ENCODE peak calls at places on chromosomes 5 and 9, in four cellular contexts. E is PC-3, N is ovary, P is neural progenitor cell. L is an unnamed sample.
A peak's percentile ranks its signal among the peaks of the same experiment; 100 is the strongest.

GRCh38 chr5:54832066-54832465 is 153.3 kb downstream of the ESM1 start:
- DNase-seq in E (no peak), N (no peak), P (no peak), L (no peak)

GRCh38 chr5:132473019-132473531 is 17.5 kb downstream of the IRF1 start:
- DNase-seq in E (no peak), N (no peak), P (no peak), L (no peak)

GRCh38 chr5:172361566-172362238 is 78.1 kb upstream of the UBTD2 start:
- DNase-seq in E (peak; percentile 98), N (no peak), P (no peak), L (no peak)

GRCh38 chr9:818958-819357 is 22.5 kb upstream of the DMRT1 start:
- DNase-seq in E (no peak), N (no peak), P (no peak), L (no peak)

GRCh38 chr5:1033606-1034420 is 25.2 kb downstream of the NKD2 start:
- DNase-seq in E (no peak), N (no peak), P (no peak), L (no peak)

GRCh38 chr5:88748670-88749069 is 134.3 kb downstream of the MEF2C start:
- DNase-seq in E (no peak), N (no peak), P (no peak), L (no peak)

GRCh38 chr5:102865171-102865509 is 110.0 kb downstream of the PAM start:
- DNase-seq in E (no peak), N (no peak), P (peak; percentile 70), L (no peak)

GRCh38 chr5:57117601-57118000 is 56.3 kb upstream of the GPBP1 start:
- DNase-seq in E (peak; percentile 7), N (no peak), P (no peak), L (no peak)

GRCh38 chr9:118751077-118751847 is 618.0 kb downstream of the BRINP1 start:
- DNase-seq in E (no peak), N (no peak), P (no peak), L (no peak)

GRCh38 chr5:36573441-36573840 is 33.0 kb upstream of the SLC1A3 start:
- DNase-seq in E (peak; percentile 70), N (no peak), P (no peak), L (no peak)

GRCh38 chr5:10145922-10146321 is 103.8 kb downstream of the ATPSCKMT start:
- DNase-seq in E (peak; percentile 87), N (no peak), P (no peak), L (no peak)

GRCh38 chr5:100803391-100803790 is 99.7 kb downstream of the ST8SIA4 start:
- DNase-seq in E (no peak), N (no peak), P (no peak), L (no peak)

GRCh38 chr5:129125819-129126218 is 31.3 kb downstream of the ISOC1 start:
- DNase-seq in E (no peak), N (no peak), P (peak; percentile 19), L (no peak)

GRCh38 chr9:33198163-33198562 is 31.0 kb upstream of the B4GALT1 start:
- DNase-seq in E (no peak), N (peak; percentile 38), P (no peak), L (no peak)

GRCh38 chr5:133709074-133709676 is 96.8 kb upstream of the FSTL4 start:
- DNase-seq in E (no peak), N (no peak), P (no peak), L (no peak)

GRCh38 chr5:158531899-158532298 is 567.8 kb downstream of the EBF1 start:
- DNase-seq in E (no peak), N (no peak), P (no peak), L (no peak)

GRCh38 chr9:93669116-93669957 is 93.0 kb downstream of the PHF2 start:
- DNase-seq in E (no peak), N (peak; percentile 5), P (no peak), L (no peak)

GRCh38 chr9:117718085-117718484 is 13.9 kb downstream of the TLR4 start:
- DNase-seq in E (no peak), N (no peak), P (no peak), L (no peak)

GRCh38 chr9:133777111-133777791 is 39.1 kb upstream of the SARDH start:
- DNase-seq in E (no peak), N (no peak), P (no peak), L (no peak)

GRCh38 chr9:82038897-82039296 is 50.3 kb downstream of the SPATA31D1 start:
- DNase-seq in E (no peak), N (no peak), P (no peak), L (no peak)

DNA sequence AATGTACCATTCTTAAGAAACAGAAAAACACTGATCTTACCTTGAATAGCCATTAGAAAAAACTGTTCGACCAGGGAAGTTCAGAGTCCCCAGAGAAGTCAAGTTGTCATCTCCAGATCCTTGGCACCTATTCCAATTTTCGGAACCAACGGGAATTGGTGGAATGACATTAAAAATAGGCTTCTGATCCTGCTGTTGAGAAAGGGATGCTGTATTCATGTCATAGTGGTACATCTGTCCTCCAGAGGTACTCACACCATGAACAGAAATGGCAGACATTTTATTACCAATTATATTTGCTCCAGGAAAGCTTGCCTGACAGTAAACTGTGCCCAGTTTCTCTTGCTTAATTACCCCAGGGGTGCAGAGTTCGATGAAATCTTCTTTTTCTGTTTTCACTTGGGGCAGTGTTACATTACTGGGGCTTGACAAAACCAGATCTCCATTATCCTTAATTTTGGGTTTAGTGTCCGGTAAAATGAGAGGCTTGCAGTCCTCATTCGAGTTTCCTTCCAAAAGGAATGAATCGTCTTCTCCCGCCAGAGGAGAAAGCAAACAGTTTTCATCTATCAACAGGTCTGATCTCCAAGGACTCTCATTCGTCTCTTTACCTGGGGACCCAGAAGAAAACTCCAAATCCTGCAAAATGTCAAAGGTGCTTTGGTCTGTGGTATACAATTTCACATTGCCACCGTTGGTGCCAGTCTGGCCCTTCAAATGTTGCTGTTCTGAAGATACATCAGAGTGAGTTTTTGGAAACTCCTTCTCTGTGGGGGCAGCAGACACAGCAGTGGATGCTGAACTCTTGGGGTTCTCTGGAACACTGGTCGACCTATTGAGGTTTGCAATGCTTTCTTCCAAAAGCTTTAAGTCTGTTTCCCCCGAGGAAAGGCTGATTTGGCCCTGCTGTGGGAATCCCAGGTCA is 3.6 kb downstream of the NR3C1 start:
- DNase-seq in E (no peak), N (no peak), P (no peak), L (no peak)
- H3K27ac ChIP-seq in E (no peak overlapping the region), N (no peak overlapping the region), P (no peak overlapping the region), L (peak overlapping the region; percentile 94)

GRCh38 chr5:71872465-71872864 is 153.4 kb downstream of the CARTPT start:
- DNase-seq in E (no peak), N (no peak), P (no peak), L (no peak)

GRCh38 chr5:71874521-71874920 is 155.4 kb downstream of the CARTPT start:
- DNase-seq in E (no peak), N (no peak), P (no peak), L (no peak)

GRCh38 chr5:71877511-71877910 is 158.4 kb downstream of the CARTPT start:
- DNase-seq in E (no peak), N (no peak), P (no peak), L (no peak)

GRCh38 chr5:71873202-71873601 is 154.1 kb downstream of the CARTPT start:
- DNase-seq in E (no peak), N (no peak), P (no peak), L (no peak)
- H3K27ac ChIP-seq in E (no peak overlapping the region), N (no peak overlapping the region), P (no peak overlapping the region), L (no peak overlapping the region)

GRCh38 chr5:151118898-151119600 is 38.2 kb upstream of the TNIP1 start:
- DNase-seq in E (no peak), N (no peak), P (no peak), L (no peak)
- H3K27ac ChIP-seq in E (no peak overlapping the region), N (peak overlapping the region; percentile 29), P (no peak overlapping the region), L (peak overlapping the region; percentile 24)

GRCh38 chr5:137858223-137858916 is 9.3 kb upstream of the MYOT start:
- DNase-seq in E (no peak), N (no peak), P (no peak), L (no peak)
- H3K27ac ChIP-seq in E (no peak overlapping the region), N (no peak overlapping the region), P (no peak overlapping the region), L (peak overlapping the region; percentile 54)

GRCh38 chr5:81233080-81233634 is at the start of gene CKMT2:
- DNase-seq in E (no peak), N (peak; percentile 96), P (peak; percentile 67), L (peak; percentile 94)
- H3K27ac ChIP-seq in E (no peak within 1 kb of the TSS), N (peak within 1 kb of the TSS; percentile 73), P (no peak within 1 kb of the TSS), L (peak within 1 kb of the TSS; percentile 81)

GRCh38 chr5:61290815-61291214 is 41.2 kb upstream of the ZSWIM6 start:
- DNase-seq in E (peak; percentile 45), N (no peak), P (no peak), L (no peak)

GRCh38 chr5:61293873-61294272 is 38.2 kb upstream of the ZSWIM6 start:
- DNase-seq in E (no peak), N (no peak), P (no peak), L (no peak)

GRCh38 chr5:61289669-61290363 is 42.2 kb upstream of the ZSWIM6 start:
- DNase-seq in E (no peak), N (no peak), P (no peak), L (no peak)

GRCh38 chr5:61293051-61293450 is 39.0 kb upstream of the ZSWIM6 start:
- DNase-seq in E (peak; percentile 41), N (no peak), P (no peak), L (no peak)

DNA sequence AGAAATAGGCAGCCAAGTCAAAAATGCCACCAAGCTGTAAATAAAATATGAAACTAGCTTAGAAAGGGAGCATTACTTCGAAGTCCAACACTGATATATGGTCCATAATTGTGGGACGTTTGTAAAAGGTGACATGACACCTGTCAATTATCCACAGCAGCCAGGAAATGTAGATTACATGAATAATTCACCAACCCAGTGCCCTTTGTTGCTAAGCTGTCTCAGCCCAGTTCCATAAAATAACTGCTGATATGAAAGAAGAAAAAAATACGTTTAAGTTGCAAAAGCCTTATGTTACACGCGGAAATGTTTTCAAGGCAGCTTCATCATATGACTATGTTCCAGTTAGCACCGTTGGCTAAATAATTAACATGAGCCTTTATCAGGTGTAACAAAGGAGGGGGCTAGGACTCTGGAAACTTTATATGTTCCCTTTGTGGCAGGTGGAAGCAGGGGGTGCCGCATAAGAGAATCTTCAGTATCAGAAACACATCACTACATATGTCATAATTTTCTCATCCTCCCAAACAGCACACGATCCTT is 39.9 kb upstream of the ZSWIM6 start:
- DNase-seq in E (no peak), N (no peak), P (no peak), L (no peak)
- H3K27ac ChIP-seq in E (no peak overlapping the region), N (no peak overlapping the region), P (no peak overlapping the region), L (peak overlapping the region; percentile 69)

GRCh38 chr5:27532305-27532704 is 493.9 kb upstream of the CDH9 start:
- DNase-seq in E (no peak), N (no peak), P (no peak), L (no peak)
- H3K27ac ChIP-seq in E (no peak overlapping the region), N (no peak overlapping the region), P (no peak overlapping the region), L (no peak overlapping the region)

DNA sequence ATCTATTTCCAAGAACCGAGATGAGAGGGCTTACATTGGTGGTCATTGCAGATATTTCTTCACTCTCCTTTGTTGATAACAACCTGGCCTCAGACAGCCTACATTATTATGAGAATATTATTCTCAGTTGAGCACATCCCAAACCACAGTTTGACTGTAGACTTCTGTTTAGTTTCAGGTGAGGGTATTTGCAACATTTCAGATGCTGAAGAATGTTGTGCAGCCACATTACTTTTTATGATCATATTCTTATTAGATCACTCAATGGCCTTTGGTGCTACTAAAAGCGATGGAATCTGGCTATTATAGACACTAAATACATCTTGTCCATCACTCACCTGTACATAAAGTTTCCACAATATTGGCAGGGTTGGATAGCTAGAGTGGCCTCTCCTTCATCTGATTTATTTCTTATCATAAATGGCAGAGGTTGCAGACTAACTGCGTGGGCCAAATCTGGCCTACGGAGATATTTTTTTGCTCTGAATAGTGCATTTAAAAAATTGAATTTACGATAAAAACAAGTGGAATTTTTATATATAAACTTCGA is 26.2 kb upstream of the RICTOR start:
- DNase-seq in E (peak; percentile 91), N (no peak), P (no peak), L (no peak)
- H3K27ac ChIP-seq in E (peak overlapping the region; percentile 97), N (no peak overlapping the region), P (no peak overlapping the region), L (no peak overlapping the region)